ENCODE peak calls at places on chromosomes 6 and 20, in ten cellular contexts. I is CD8-positive, alpha-beta T cell; U is heart left ventricle; R is kidney epithelial cell; N is left ventricle myocardium inferior; A is breast epithelium; C is astrocyte of the spinal cord; O is thyroid gland; L is Calu3; D is hepatocyte. Z is an unnamed sample.

GRCh38 chr20:57469418-57470211 is 55.3 kb downstream of the CTCFL start:
- DNase-seq in D (no peak), C (no peak), R (no peak), O (no peak), U (peak; percentile 86), A (no peak), I (no peak), N (peak; percentile 65), L (no peak), Z (no peak)

GRCh38 chr6:46756469-46757205 is 9.9 kb downstream of the ANKRD66 start:
- DNase-seq in U (no peak), D (no peak), I (no peak), A (no peak), O (no peak), R (no peak), N (no peak), C (peak; percentile 17), L (no peak), Z (no peak)

GRCh38 chr6:62367601-62368000 is 81.6 kb upstream of the KHDRBS2 start:
- DNase-seq in U (no peak), I (no peak), C (no peak), L (no peak), O (no peak), D (no peak), N (no peak), R (no peak), A (no peak), Z (no peak)

GRCh38 chr6:45681860-45682488 is 304.2 kb upstream of the SUPT3H start:
- DNase-seq in R (peak; percentile 74), A (no peak), D (no peak), O (no peak), N (no peak), I (peak; percentile 10), L (no peak), U (no peak), C (no peak), Z (no peak)

GRCh38 chr6:35573495-35574110 is 60.9 kb upstream of the TULP1 start:
- DNase-seq in N (no peak), U (no peak), D (no peak), O (no peak), R (no peak), L (no peak), A (no peak), C (no peak), I (no peak), Z (peak; percentile 4)

GRCh38 chr6:139852484-139853140 is 478.2 kb upstream of the CITED2 start:
- DNase-seq in D (peak; percentile 54), O (no peak), A (no peak), C (peak; percentile 52), N (no peak), I (no peak), U (no peak), L (no peak), R (peak; percentile 32), Z (peak; percentile 93)

GRCh38 chr6:157381631-157382621 is 936 bp downstream of the ZDHHC14 start:
- DNase-seq in N (peak; percentile 66), D (peak; percentile 77), I (peak; percentile 63), U (peak; percentile 78), C (peak; percentile 49), O (peak; percentile 61), L (peak; percentile 56), R (no peak), A (peak; percentile 34), Z (peak; percentile 47)

GRCh38 chr6:140586426-140587061 is 1212.1 kb upstream of the CITED2 start:
- DNase-seq in L (no peak), O (peak; percentile 55), N (no peak), C (no peak), A (no peak), I (no peak), R (no peak), D (no peak), U (no peak), Z (no peak)

GRCh38 chr6:115159733-115160132 is 816.9 kb upstream of the HS3ST5 start:
- DNase-seq in O (no peak), U (no peak), I (no peak), L (no peak), N (no peak), C (no peak), D (no peak), R (no peak), A (no peak), Z (no peak)

GRCh38 chr6:56370127-56370540 is 122.8 kb upstream of the COL21A1 start:
- DNase-seq in D (peak; percentile 85), R (no peak), L (peak; percentile 74), U (peak; percentile 75), N (peak; percentile 39), A (peak; percentile 70), I (no peak), O (peak; percentile 81), C (peak; percentile 69), Z (no peak)
- TF ChIP-seq CTCF in D (peak; percentile 76), R (peak; percentile 84), L (peak; percentile 63), U (peak; percentile 68), N (peak; percentile 69), A (peak; percentile 68), I (no peak), O (peak; percentile 79), C (peak; percentile 72), Z (no peak)

GRCh38 chr6:161561938-161562337 is 288.1 kb upstream of the AGPAT4 start:
- DNase-seq in O (no peak), A (no peak), L (no peak), R (no peak), I (no peak), C (no peak), U (no peak), N (no peak), D (no peak), Z (no peak)

GRCh38 chr6:161554883-161555282 is 281.0 kb upstream of the AGPAT4 start:
- DNase-seq in L (no peak), N (no peak), R (no peak), I (no peak), A (no peak), C (no peak), D (no peak), U (no peak), O (no peak), Z (no peak)

DNA sequence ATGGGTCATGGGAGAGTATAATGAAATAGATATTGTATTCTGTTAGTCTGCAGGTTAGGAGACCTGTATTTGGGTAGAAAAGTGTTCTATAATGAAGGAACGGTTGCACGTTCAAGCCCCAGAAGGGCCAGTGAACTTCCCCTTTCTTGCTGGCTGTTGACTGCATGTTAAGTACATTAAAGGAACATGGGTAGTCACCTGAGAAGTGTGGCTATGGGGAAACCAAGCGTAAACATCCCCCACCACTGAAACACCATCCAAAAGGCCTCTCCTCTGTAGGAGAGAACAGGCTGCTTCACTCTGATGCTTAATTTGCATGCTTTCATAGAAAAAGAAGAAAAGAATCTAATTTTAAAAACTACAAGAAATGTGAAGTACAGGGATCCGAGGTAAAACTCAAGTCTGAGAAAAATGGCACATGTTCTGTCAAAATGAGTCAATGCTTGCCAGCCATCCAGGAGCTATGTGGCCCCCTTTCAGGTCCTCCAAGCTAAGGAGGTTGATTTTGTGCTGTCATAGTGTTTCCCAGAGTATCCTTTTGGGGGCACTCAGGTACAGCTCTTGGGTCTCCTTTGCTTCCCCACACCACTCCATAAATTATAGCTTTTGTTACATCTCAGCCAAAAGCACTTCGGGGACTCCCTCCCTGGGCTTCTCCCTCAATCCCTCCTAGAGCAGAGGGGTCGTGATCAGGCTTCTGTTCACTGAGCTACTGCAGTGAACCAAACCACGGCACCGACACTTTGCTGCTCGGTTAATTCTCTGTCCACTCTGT is 283.7 kb upstream of the AGPAT4 start:
- DNase-seq in O (no peak), L (peak; percentile 8), D (no peak), N (no peak), R (no peak), A (no peak), I (no peak), U (no peak), C (no peak), Z (no peak)
- TF ChIP-seq CTCF in O (no peak), L (no peak), D (no peak), N (no peak), R (no peak), A (no peak), I (no peak), U (no peak), C (no peak), Z (no peak)

GRCh38 chr20:45288376-45288775 is 18.3 kb upstream of the RBPJL start:
- DNase-seq in R (no peak), N (no peak), C (no peak), D (no peak), O (no peak), A (no peak), U (no peak), L (no peak), I (no peak), Z (no peak)
- TF ChIP-seq CTCF in R (no peak), N (no peak), C (no peak), D (no peak), O (no peak), A (no peak), U (no peak), L (no peak), I (no peak), Z (no peak)

GRCh38 chr20:17680128-17680835 is 1.8 kb downstream of the RRBP1 start:
- DNase-seq in D (peak; percentile 78), L (peak; percentile 17), A (peak; percentile 50), C (no peak), O (peak; percentile 50), R (no peak), I (peak; percentile 11), U (peak; percentile 67), N (peak; percentile 43), Z (peak; percentile 71)

GRCh38 chr20:17681741-17682102 is 320 bp downstream of the RRBP1 start:
- DNase-seq in R (no peak), A (no peak), L (no peak), O (no peak), N (no peak), U (no peak), D (no peak), C (no peak), I (no peak), Z (no peak)

GRCh38 chr20:17679786-17680127 is 2.3 kb downstream of the RRBP1 start:
- DNase-seq in L (no peak), D (no peak), O (no peak), A (no peak), C (no peak), U (no peak), I (no peak), N (no peak), R (no peak), Z (no peak)

GRCh38 chr20:17682103-17682888 is at the start of gene RRBP1:
- DNase-seq in R (peak; percentile 84), N (peak; percentile 99), L (peak; percentile 86), C (peak; percentile 99), U (peak; percentile 99), D (peak; percentile 99), I (peak; percentile 96), A (peak; percentile 98), O (peak; percentile 99), Z (peak; percentile 97)

DNA sequence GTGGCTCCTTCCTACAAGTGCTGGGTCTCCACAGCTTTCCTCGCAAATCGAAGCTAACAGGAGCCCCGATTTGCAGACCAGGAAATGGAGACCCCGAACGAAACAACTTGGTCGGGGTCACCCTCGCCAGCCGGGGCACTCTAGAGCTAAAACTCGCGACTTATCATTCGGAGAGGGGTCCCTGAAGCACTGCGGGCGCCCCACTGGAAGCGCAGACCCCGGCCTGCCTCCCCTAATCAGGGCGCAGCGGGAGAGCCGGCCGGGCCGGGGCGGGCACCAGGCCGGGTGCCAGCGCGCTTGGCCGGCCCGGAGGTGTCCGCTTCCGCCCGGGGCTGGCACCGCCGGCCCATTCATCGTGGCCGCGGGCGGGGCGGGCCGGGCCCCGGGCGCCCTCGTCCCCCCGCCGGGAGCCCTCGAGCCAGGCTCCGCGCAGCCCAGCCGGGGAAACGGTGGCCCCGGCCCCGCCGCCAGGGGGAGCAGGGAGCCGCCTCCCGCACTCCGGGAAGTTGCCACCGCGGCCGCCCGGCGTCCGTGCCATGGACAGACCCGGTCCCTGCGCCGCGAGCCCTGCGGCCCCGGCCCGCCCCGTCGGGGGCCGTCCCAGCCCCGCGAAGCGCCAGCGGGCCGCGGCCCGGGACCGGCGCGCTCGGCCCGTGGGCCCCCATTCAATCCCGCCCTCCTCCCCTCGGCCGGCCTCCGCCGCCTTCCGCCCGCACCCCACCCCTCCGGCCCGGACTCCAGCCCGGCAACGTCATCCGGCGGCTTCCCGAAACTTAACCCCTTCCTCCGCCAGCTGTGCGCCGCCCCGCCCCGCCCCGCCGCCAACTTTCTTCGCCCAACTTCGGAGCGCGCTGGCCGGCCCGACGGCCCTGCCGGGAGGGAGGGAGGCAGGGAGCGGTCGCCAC is 954 bp downstream of the RRBP1 start:
- DNase-seq in L (peak; percentile 73), N (peak; percentile 86), U (peak; percentile 88), C (peak; percentile 75), I (peak; percentile 80), O (peak; percentile 84), A (peak; percentile 68), D (peak; percentile 92), R (no peak), Z (peak; percentile 63)
- TF ChIP-seq CTCF in L (no peak), N (peak; percentile 78), U (peak; percentile 76), C (peak; percentile 64), I (peak; percentile 52), O (no peak), A (peak; percentile 88), D (peak; percentile 46), R (peak; percentile 41), Z (peak; percentile 73)